ENCODE peak calls at places on chromosome 16, in four cellular contexts. R is mucosa of descending colon, J is cardiac muscle cell, V is thoracic aorta. B is an unnamed sample. For H3K4me1, the result is how much of the 10 kb centered on the place peaks cover.

GRCh38 chr16:89920723-89921122 is 2.1 kb downstream of the MC1R start:
- DNase-seq in R (peak), J (no peak), V (no peak), B (no peak)

GRCh38 chr16:20910781-20911321 is 10.3 kb downstream of the LYRM1 start:
- DNase-seq in R (no peak), J (peak), V (no peak), B (no peak)

GRCh38 chr16:21088646-21089538 is 61.8 kb downstream of the DNAH3 start:
- DNase-seq in R (no peak), J (peak), V (no peak), B (no peak)

GRCh38 chr16:12403746-12404658 is 399.7 kb downstream of the CPPED1 start:
- DNase-seq in R (no peak), J (no peak), V (no peak), B (no peak)

GRCh38 chr16:10979717-10980601 is 35.6 kb downstream of the CLEC16A start:
- DNase-seq in R (no peak), J (peak), V (no peak), B (no peak)

GRCh38 chr16:17070882-17071592 is 399.7 kb downstream of the XYLT1 start:
- DNase-seq in R (peak), J (no peak), V (no peak), B (no peak)

GRCh38 chr16:83205896-83206295 is 579.1 kb downstream of the CDH13 start:
- DNase-seq in R (no peak), J (peak), V (no peak), B (no peak)

GRCh38 chr16:19210968-19211367 is 42.9 kb downstream of the SYT17 start:
- DNase-seq in R (no peak), J (no peak), V (no peak), B (no peak)

GRCh38 chr16:23896832-23897821 is 61.3 kb downstream of the PRKCB start:
- DNase-seq in R (no peak), J (no peak), V (no peak), B (no peak)

GRCh38 chr16:87951550-87952538 is 610 bp downstream of the BANP start:
- DNase-seq in R (peak), J (peak), V (no peak), B (no peak)

GRCh38 chr16:23500212-23500865 is 10.0 kb downstream of the GGA2 start:
- DNase-seq in R (peak), J (no peak), V (no peak), B (no peak)

GRCh38 chr16:22092143-22092933 is at the start of gene VWA3A:
- DNase-seq in R (no peak), J (peak), V (no peak), B (no peak)

GRCh38 chr16:15827299-15827698 is 29.5 kb downstream of the MYH11 start:
- DNase-seq in R (no peak), J (no peak), V (no peak), B (no peak)

GRCh38 chr16:11572301-11572995 is 14.3 kb downstream of the LITAF start:
- DNase-seq in R (no peak), J (no peak), V (no peak), B (no peak)

GRCh38 chr16:31216116-31216469 is 842 bp downstream of the PYDC1 start:
- DNase-seq in R (no peak), J (no peak), V (no peak), B (no peak)

GRCh38 chr16:9258423-9259051 is 167.1 kb downstream of the HAPSTR1 start:
- DNase-seq in R (no peak), J (peak), V (no peak), B (peak)

GRCh38 chr16:71407731-71408130 is 34.1 kb downstream of the TLE7 start:
- DNase-seq in R (no peak), J (no peak), V (no peak), B (no peak)

GRCh38 chr16:88466175-88466862 is 13.2 kb downstream of the ZFPM1 start:
- DNase-seq in R (no peak), J (no peak), V (no peak), B (no peak)

GRCh38 chr16:88469615-88470395 is 16.7 kb downstream of the ZFPM1 start:
- DNase-seq in R (no peak), J (no peak), V (no peak), B (no peak)

GRCh38 chr16:79419148-79419547 is 181.4 kb downstream of the MAF start:
- DNase-seq in R (no peak), J (no peak), V (no peak), B (no peak)

GRCh38 chr16:2526135-2526534 is 5.1 kb downstream of the CEMP1 start:
- DNase-seq in R (peak), J (no peak), V (no peak), B (no peak)

GRCh38 chr16:10266809-10267208 is 84.6 kb upstream of the GRIN2A start:
- DNase-seq in R (no peak), J (no peak), V (no peak), B (no peak)

GRCh38 chr16:27640277-27640600 is 90.3 kb downstream of the KATNIP start:
- DNase-seq in R (no peak), J (no peak), V (no peak), B (no peak)

GRCh38 chr16:26701243-26701886 is 365.4 kb upstream of the C16orf82 start:
- DNase-seq in R (no peak), J (no peak), V (no peak), B (no peak)

GRCh38 chr16:87560428-87561199 is 41.7 kb upstream of the JPH3 start:
- DNase-seq in R (peak), J (peak), V (no peak), B (peak)

GRCh38 chr16:5228369-5228768 is 130.8 kb upstream of the EEF2KMT start:
- DNase-seq in R (no peak), J (no peak), V (no peak), B (no peak)

GRCh38 chr16:12994402-12994801 is 93.0 kb downstream of the SHISA9 start:
- DNase-seq in R (no peak), J (no peak), V (no peak), B (no peak)

GRCh38 chr16:2471016-2471652 is at the start of gene NTN3:
- DNase-seq in R (no peak), J (no peak), V (no peak), B (peak)

GRCh38 chr16:79776243-79776884 is 175.8 kb upstream of the MAF start:
- DNase-seq in R (peak), J (peak), V (no peak), B (no peak)

GRCh38 chr16:62225675-62226074 is 189.4 kb upstream of the CDH8 start:
- DNase-seq in R (peak), J (peak), V (no peak), B (peak)

DNA sequence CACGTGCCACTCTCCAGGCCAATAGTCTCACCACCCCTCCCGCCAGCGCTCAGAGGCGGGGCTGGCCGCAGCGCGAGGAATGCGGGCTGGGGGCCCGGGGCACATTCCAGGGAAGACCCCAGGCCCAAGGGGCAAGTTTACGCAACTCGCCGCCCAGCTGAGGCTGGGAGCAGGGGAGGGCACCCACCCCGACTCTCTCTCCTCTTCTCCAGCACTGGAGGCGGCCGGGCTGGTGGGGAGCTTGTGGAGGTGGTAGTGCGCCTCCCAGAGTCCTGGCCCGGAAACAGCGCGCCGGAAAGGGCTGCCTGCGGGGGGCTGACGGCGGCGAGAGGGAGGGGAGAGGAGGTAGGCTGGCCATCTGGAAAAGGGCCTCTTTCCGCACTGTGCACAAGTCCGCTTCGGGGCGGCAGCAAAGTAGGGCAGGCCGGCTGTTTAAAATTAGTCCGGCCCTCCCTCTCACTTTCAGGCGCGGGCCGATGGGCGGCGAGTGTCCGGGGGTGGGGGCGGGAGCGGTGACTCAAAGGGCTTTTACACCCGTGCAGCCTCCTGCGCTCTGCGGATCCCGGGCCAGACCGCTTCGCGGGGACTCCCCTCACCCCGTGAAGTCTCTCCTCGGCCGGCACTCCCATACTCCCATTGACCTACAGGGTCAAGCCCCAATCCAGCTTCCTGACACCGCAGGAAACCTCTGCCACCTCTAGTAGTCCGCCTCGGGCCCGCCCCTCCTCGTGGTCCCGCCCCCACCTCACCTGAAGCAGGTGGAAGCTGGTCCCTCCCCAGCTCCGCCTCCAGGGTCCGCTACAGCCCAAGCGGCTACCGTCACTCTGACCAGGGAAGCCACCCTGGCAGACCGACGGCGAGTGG is 968 bp downstream of the FHOD1 start:
- DNase-seq in R (peak), J (peak), V (no peak), B (peak)
- H3K4me1 ChIP-seq in R (half or more), J (under half), V (under half), B (under half)

GRCh38 chr16:82016268-82016667 is 5.0 kb upstream of the SDR42E1 start:
- DNase-seq in R (no peak), J (peak), V (no peak), B (no peak)
- TF ChIP-seq CTCF in R (no peak), J (peak), V (no peak), B (peak)

GRCh38 chr16:57647136-57647875 is 18.9 kb downstream of the ADGRG1 start:
- DNase-seq in R (no peak), J (no peak), V (no peak), B (no peak)
- H3K4me1 ChIP-seq in R (under half), J (under half), V (under half), B (under half)

GRCh38 chr16:86391486-86391885 is 118.8 kb upstream of the FOXF1 start:
- DNase-seq in R (no peak), J (no peak), V (no peak), B (no peak)

GRCh38 chr16:86393907-86394626 is 116.3 kb upstream of the FOXF1 start:
- DNase-seq in R (no peak), J (no peak), V (no peak), B (no peak)

GRCh38 chr16:86391987-86392386 is 118.3 kb upstream of the FOXF1 start:
- DNase-seq in R (no peak), J (peak), V (no peak), B (no peak)

GRCh38 chr16:86390335-86390734 is 120.0 kb upstream of the FOXF1 start:
- DNase-seq in R (no peak), J (no peak), V (no peak), B (no peak)

DNA sequence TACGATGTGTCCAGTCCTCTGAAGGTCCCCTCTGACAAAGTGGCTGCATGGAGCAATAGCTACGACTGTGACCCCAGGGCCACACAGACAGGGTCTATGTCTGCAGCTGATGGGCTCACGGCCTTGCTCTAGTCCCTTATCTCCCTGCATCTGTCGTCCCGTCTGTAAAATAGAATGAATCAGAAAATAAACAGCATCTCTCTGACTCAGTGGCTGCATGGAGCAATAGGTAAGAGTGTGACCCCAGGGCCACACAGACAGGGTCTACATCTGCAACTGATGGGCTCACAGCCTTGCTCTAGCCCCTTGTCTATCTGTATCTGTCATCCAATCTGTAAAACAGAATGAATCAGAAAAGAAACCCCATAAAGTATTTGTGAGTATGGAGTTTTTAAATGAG is 117.6 kb upstream of the FOXF1 start:
- DNase-seq in R (no peak), J (no peak), V (no peak), B (no peak)
- TF ChIP-seq CTCF in R (no peak), J (no peak), V (no peak), B (no peak)

GRCh38 chr16:85234310-85235235 is 122.3 kb upstream of the CIBAR2 start:
- DNase-seq in R (peak), J (peak), V (no peak), B (peak)
- H3K4me1 ChIP-seq in R (under half), J (under half), V (under half), B (under half)

GRCh38 chr16:1330260-1330914 is 3.1 kb upstream of the BAIAP3 start:
- DNase-seq in R (no peak), J (no peak), V (no peak), B (no peak)
- TF ChIP-seq CTCF in R (peak), J (peak), V (peak), B (peak)

GRCh38 chr16:3861808-3862451 is 18.6 kb downstream of the CREBBP start:
- DNase-seq in R (no peak), J (no peak), V (no peak), B (peak)

GRCh38 chr16:3865241-3865640 is 15.3 kb downstream of the CREBBP start:
- DNase-seq in R (no peak), J (no peak), V (no peak), B (no peak)

GRCh38 chr16:3863587-3863986 is 16.9 kb downstream of the CREBBP start:
- DNase-seq in R (no peak), J (no peak), V (no peak), B (no peak)

GRCh38 chr16:3866703-3867431 is 13.6 kb downstream of the CREBBP start:
- DNase-seq in R (no peak), J (no peak), V (no peak), B (no peak)

GRCh38 chr16:3864562-3864961 is 16.0 kb downstream of the CREBBP start:
- DNase-seq in R (no peak), J (no peak), V (no peak), B (no peak)
- H3K4me1 ChIP-seq in R (under half), J (under half), V (half or more), B (under half)

DNA sequence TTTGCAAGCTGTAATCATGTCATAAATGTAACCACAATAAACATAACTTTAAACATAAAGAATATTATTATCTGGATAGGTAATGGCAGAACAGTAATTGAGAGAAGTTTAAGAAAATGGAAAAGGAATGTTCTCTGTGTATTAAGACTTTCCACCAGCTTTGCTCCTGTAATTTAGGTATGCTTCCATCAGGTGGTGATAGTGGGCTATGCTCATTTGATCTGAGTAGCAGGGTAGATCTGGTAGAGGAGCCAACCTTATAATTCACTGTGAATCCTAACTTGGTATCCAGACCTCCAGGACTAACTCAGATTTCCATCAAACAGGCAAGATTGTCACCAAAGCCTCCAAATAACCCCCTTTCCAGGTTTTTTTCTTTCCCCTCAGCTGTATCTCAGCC is 137.9 kb upstream of the ZKSCAN2 start:
- DNase-seq in R (no peak), J (no peak), V (no peak), B (no peak)
- TF ChIP-seq CTCF in R (no peak), J (no peak), V (no peak), B (peak)